ENCODE peak calls at places on chromosomes 11 and 22, in nine cellular contexts. S, N, W, L, T, P, O, H and Y are unnamed samples.

GRCh38 chr22:19942071-19942885 is 660 bp upstream of the TXNRD2 start:
- DNase-seq in T (no peak), N (no peak), P (peak), H (peak), O (no peak), S (no peak), L (peak), W (peak), Y (no peak)

GRCh38 chr11:99937330-99937729 is 749.8 kb upstream of the ARHGAP42 start:
- DNase-seq in S (no peak), P (no peak), N (no peak), T (no peak), L (no peak), O (no peak), H (no peak), W (no peak), Y (no peak)

GRCh38 chr11:123183391-123184099 is 11.5 kb downstream of the CLMP start:
- DNase-seq in S (no peak), O (no peak), T (no peak), H (no peak), P (peak), L (no peak), N (no peak), W (peak), Y (no peak)

GRCh38 chr11:130024356-130024755 is 21.7 kb upstream of the PRDM10 start:
- DNase-seq in T (no peak), H (no peak), L (no peak), W (no peak), O (no peak), P (no peak), N (no peak), S (no peak), Y (no peak)

GRCh38 chr22:44403166-44403565 is 90.4 kb upstream of the SHISAL1 start:
- DNase-seq in O (no peak), L (no peak), P (no peak), N (no peak), T (no peak), S (no peak), W (no peak), H (no peak), Y (no peak)

GRCh38 chr11:123063396-123064267 is 1.7 kb upstream of the HSPA8 start:
- DNase-seq in P (peak), S (peak), T (no peak), W (peak), H (peak), N (peak), L (peak), O (peak), Y (no peak)

GRCh38 chr11:96464695-96465307 is 75.0 kb downstream of the JRKL start:
- DNase-seq in P (peak), N (peak), O (peak), S (no peak), H (peak), W (peak), L (peak), T (peak), Y (peak)

GRCh38 chr11:11976476-11977187 is 31.8 kb downstream of the DKK3 start:
- DNase-seq in S (peak), T (no peak), O (no peak), H (no peak), W (no peak), N (no peak), L (no peak), P (no peak), Y (no peak)

GRCh38 chr11:32056445-32056844 is 34.4 kb upstream of the RCN1 start:
- DNase-seq in S (no peak), H (no peak), N (no peak), T (peak), L (no peak), W (peak), P (no peak), O (no peak), Y (no peak)

GRCh38 chr11:65617990-65618751 is 2.6 kb downstream of the PCNX3 start:
- DNase-seq in S (no peak), W (no peak), N (no peak), T (no peak), P (no peak), L (no peak), H (no peak), O (no peak), Y (no peak)

GRCh38 chr11:65615950-65616574 is 486 bp downstream of the PCNX3 start:
- DNase-seq in T (no peak), S (peak), L (no peak), N (peak), H (peak), O (no peak), W (peak), P (peak), Y (no peak)

GRCh38 chr11:65616575-65617001 is 1.0 kb downstream of the PCNX3 start:
- DNase-seq in T (no peak), L (no peak), O (no peak), N (peak), S (no peak), H (peak), W (no peak), P (peak), Y (no peak)

GRCh38 chr11:65618763-65619162 is 3.2 kb downstream of the PCNX3 start:
- DNase-seq in O (no peak), T (no peak), H (no peak), W (no peak), S (no peak), L (no peak), P (no peak), N (no peak), Y (no peak)

DNA sequence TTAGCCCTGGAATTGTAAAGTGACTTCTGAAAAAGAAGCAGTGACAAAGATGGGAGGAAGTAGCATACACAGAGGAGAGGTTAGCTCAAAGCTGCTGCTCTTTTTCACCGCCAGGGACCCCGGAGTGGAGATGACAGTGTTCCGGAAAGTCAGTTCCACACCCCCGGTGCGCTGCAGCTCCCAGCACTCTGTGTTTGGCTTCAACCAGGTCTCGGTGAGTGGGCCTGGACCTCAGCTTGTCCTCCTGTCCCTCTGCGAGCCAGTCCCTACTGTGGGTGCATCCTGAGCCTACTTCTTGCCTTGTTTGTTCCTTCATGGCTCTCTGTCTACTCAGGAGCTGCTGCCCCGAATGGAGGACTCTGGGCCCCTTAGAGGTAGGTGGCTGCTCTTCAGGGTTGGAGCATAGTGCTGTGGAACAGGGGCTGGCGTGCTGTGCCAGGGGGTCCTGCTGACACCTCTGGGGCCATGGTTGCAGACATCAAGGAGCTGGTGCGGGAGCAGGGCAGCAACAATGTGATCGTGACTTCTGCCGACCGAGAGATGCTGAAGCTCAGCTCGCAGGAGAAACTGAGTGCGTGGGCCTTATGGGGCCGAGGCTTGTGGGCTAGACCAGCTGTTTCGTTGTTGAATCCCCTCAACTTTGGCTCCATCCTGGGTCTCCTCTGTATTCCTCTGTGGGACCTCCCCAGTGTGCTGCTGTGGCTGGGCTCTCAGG is 1.7 kb downstream of the PCNX3 start:
- DNase-seq in T (no peak), P (no peak), L (no peak), S (no peak), W (no peak), N (no peak), H (peak), O (no peak), Y (no peak)
- H3K4me3 ChIP-seq in T (peak), P (peak), L (no peak), S (no peak), W (no peak), N (peak), H (peak), O (peak), Y (no peak)

GRCh38 chr22:30922151-30922611 is 46.4 kb downstream of the MORC2 start:
- DNase-seq in H (peak), S (peak), N (no peak), L (peak), O (peak), P (peak), T (no peak), W (peak), Y (no peak)

GRCh38 chr22:30920407-30920806 is 48.2 kb downstream of the MORC2 start:
- DNase-seq in S (peak), L (peak), H (peak), O (peak), W (peak), P (peak), T (no peak), N (peak), Y (peak)

GRCh38 chr22:30923168-30923900 is 45.2 kb downstream of the MORC2 start:
- DNase-seq in L (no peak), S (no peak), P (no peak), N (no peak), O (no peak), W (no peak), H (no peak), T (no peak), Y (no peak)

GRCh38 chr22:30919973-30920372 is 48.6 kb downstream of the MORC2 start:
- DNase-seq in O (no peak), P (no peak), N (no peak), W (no peak), L (no peak), T (no peak), H (no peak), S (no peak), Y (no peak)

GRCh38 chr22:30921108-30921507 is 47.5 kb downstream of the MORC2 start:
- DNase-seq in L (no peak), O (no peak), N (no peak), P (no peak), T (no peak), W (peak), H (peak), S (no peak), Y (no peak)
- H3K4me3 ChIP-seq in L (no peak), O (peak), N (no peak), P (no peak), T (no peak), W (no peak), H (peak), S (no peak), Y (no peak)

GRCh38 chr11:118170892-118171273 is 5.6 kb downstream of the SCN2B start:
- DNase-seq in P (no peak), H (no peak), L (no peak), N (no peak), W (no peak), O (no peak), T (no peak), S (no peak), Y (no peak)
- H3K4me3 ChIP-seq in P (no peak), H (no peak), L (no peak), N (no peak), W (no peak), O (no peak), T (no peak), S (no peak), Y (peak)

GRCh38 chr11:119205574-119206511 is at the start of gene CBL:
- DNase-seq in N (peak), L (peak), W (peak), H (peak), O (peak), P (peak), S (peak), T (no peak), Y (peak)

GRCh38 chr11:119207300-119207570 is 1.1 kb downstream of the CBL start:
- DNase-seq in T (no peak), S (no peak), L (no peak), O (no peak), H (peak), W (peak), P (peak), N (no peak), Y (no peak)

GRCh38 chr11:119206512-119207299 is 567 bp downstream of the CBL start:
- DNase-seq in N (no peak), W (peak), L (no peak), H (peak), P (peak), O (peak), S (peak), T (no peak), Y (no peak)

GRCh38 chr11:119204066-119204465 is 2.1 kb upstream of the CBL start:
- DNase-seq in L (no peak), S (no peak), H (no peak), T (no peak), W (no peak), N (no peak), P (no peak), O (no peak), Y (no peak)

GRCh38 chr11:119205080-119205479 is 1.1 kb upstream of the CBL start:
- DNase-seq in P (peak), W (no peak), O (no peak), H (peak), N (no peak), T (no peak), L (no peak), S (no peak), Y (no peak)
- H3K4me3 ChIP-seq in P (peak), W (no peak), O (no peak), H (peak), N (peak), T (no peak), L (no peak), S (no peak), Y (no peak)

DNA sequence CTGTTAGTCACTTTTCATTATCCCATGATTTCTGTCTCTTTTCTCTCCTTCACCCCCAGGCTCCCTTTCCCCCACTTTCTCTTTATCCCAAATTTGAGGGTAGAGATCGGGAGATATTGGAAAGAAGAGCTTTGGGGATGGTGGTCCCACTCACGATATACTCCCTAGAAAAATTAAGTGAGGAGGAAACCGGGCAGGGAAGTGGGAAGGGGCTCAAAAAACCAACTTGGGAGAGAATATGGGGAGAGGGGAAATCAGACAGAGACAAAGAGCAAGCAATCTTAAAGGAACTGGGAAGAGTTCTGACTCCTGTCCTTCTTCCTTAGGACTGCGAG is 939 bp upstream of the DCHS1 start:
- DNase-seq in H (no peak), S (no peak), T (no peak), P (no peak), L (no peak), N (no peak), O (no peak), W (no peak), Y (no peak)
- H3K4me3 ChIP-seq in H (no peak), S (peak), T (peak), P (no peak), L (no peak), N (no peak), O (no peak), W (no peak), Y (no peak)

GRCh38 chr22:39924286-39924685 is 23.4 kb downstream of the GRAP2 start:
- DNase-seq in O (no peak), T (no peak), S (no peak), H (no peak), L (no peak), N (no peak), P (no peak), W (no peak), Y (no peak)

GRCh38 chr22:39928556-39929401 is 27.9 kb downstream of the GRAP2 start:
- DNase-seq in T (no peak), H (no peak), O (no peak), S (no peak), P (no peak), W (no peak), L (no peak), N (no peak), Y (no peak)

GRCh38 chr22:39926175-39927152 is 25.6 kb downstream of the GRAP2 start:
- DNase-seq in N (no peak), T (no peak), H (no peak), L (no peak), O (peak), P (no peak), W (no peak), S (peak), Y (no peak)

GRCh38 chr22:39925273-39925672 is 24.4 kb downstream of the GRAP2 start:
- DNase-seq in W (no peak), T (no peak), S (no peak), H (no peak), N (no peak), O (no peak), P (no peak), L (no peak), Y (no peak)

DNA sequence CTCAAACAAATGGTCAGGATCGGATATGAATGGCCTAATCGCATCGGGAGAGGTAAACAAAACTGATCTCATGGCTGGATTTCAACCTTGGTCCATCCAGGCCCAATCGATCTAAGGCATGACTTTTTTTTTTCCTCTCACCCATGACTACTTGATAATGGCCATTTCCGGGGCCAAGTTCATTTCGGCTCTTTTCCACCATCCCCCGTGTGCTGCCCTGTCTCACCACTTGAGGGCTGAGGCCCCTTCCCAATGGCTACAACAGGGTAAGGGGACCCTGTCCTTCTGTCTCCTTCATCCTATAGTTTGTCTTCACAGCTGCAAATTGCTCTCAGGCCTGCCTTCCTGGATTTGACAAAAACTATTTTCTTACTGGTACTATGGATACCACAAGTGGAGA is 26.7 kb downstream of the GRAP2 start:
- DNase-seq in L (no peak), W (no peak), N (peak), T (no peak), H (no peak), S (no peak), O (no peak), P (no peak), Y (no peak)
- H3K4me3 ChIP-seq in L (no peak), W (no peak), N (no peak), T (no peak), H (no peak), S (no peak), O (peak), P (no peak), Y (no peak)

DNA sequence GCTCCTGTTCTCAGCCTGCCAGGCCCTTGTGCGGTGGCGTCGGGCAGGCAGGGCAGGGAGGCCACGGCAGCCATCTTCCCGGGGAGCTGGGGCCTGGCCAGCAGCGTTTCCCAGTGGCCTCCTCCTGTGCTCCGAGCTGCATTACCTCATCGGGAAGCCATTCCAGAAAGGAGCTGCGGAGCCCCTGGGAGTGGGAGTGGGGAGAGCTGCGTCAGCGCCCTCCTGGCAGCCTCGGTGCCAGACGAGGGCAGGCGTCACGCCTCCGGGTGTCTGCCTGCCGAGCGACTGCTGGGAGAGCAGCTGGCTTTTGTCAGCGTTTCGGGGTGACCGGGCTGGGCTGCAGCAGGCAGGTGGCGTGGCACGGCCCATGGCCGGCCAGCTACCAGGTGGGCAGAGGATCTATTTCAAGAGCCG is 30.9 kb upstream of the WNT7B start:
- DNase-seq in T (peak), W (peak), H (no peak), P (no peak), N (no peak), O (no peak), L (peak), S (no peak), Y (no peak)
- H3K4me3 ChIP-seq in T (no peak), W (no peak), H (no peak), P (no peak), N (no peak), O (no peak), L (no peak), S (no peak), Y (no peak)

GRCh38 chr11:1772270-1773130 is 8.8 kb upstream of the CTSD start:
- DNase-seq in T (no peak), O (peak), P (no peak), H (peak), W (peak), N (no peak), S (peak), L (peak), Y (no peak)
- H3K4me3 ChIP-seq in T (peak), O (no peak), P (no peak), H (no peak), W (no peak), N (no peak), S (no peak), L (peak), Y (no peak)